ENCODE peak calls at places on chromosomes 12 and 14, in nine cellular contexts. G is HCT116; L is aorta; H is BE2C; K is NT2/D1; Z is left ventricle myocardium inferior; E is pancreas; W is ovary; F is CD8-positive, alpha-beta memory T cell. D is an unnamed sample. For H3K4me1 and H3K27me3, the result is how much of the 10 kb centered on the place peaks cover.

GRCh38 chr12:32454075-32454474 is 54.7 kb downstream of the FGD4 start:
- DNase-seq in G (peak), L (no peak), H (no peak), K (peak), Z (no peak), E (no peak), W (no peak), F (no peak), D (no peak)

GRCh38 chr14:20247651-20248246 is 8.7 kb downstream of the OR11H4 start:
- DNase-seq in G (peak), L (no peak), H (no peak), K (peak), Z (no peak), E (no peak), W (no peak), F (no peak), D (no peak)

GRCh38 chr12:101992091-101992490 is 69.7 kb downstream of the WASHC3 start:
- DNase-seq in G (no peak), L (no peak), H (no peak), K (no peak), Z (no peak), E (no peak), W (no peak), F (no peak), D (no peak)

GRCh38 chr12:127162307-127162706 is 1104.7 kb upstream of the TMEM132C start:
- DNase-seq in G (peak), L (no peak), H (no peak), K (no peak), Z (no peak), E (no peak), W (no peak), F (no peak), D (no peak)

GRCh38 chr14:72891666-72892102 is 2.2 kb downstream of the DPF3 start:
- DNase-seq in G (no peak), L (no peak), H (no peak), K (no peak), Z (no peak), E (no peak), W (no peak), F (no peak), D (no peak)

GRCh38 chr14:89247457-89248122 is 169.4 kb downstream of the FOXN3 start:
- DNase-seq in G (no peak), L (no peak), H (no peak), K (no peak), Z (no peak), E (no peak), W (no peak), F (no peak), D (no peak)

GRCh38 chr12:75893758-75894157 is 137.8 kb downstream of the PHLDA1 start:
- DNase-seq in G (no peak), L (no peak), H (no peak), K (no peak), Z (no peak), E (no peak), W (no peak), F (no peak), D (no peak)

GRCh38 chr12:76008438-76008837 is 23.1 kb downstream of the PHLDA1 start:
- DNase-seq in G (no peak), L (no peak), H (no peak), K (no peak), Z (no peak), E (no peak), W (no peak), F (no peak), D (no peak)

GRCh38 chr14:77148510-77149231 is 7.1 kb upstream of the ZDHHC22 start:
- DNase-seq in G (no peak), L (no peak), H (no peak), K (no peak), Z (no peak), E (no peak), W (no peak), F (no peak), D (no peak)

GRCh38 chr12:12993367-12993766 is 6.7 kb downstream of the HEBP1 start:
- DNase-seq in G (no peak), L (no peak), H (no peak), K (no peak), Z (no peak), E (no peak), W (no peak), F (no peak), D (no peak)

GRCh38 chr12:112524676-112525425 is 106.1 kb downstream of the PTPN11 start:
- DNase-seq in G (no peak), L (no peak), H (no peak), K (no peak), Z (no peak), E (no peak), W (no peak), F (no peak), D (no peak)

GRCh38 chr14:34711169-34711568 is 3.2 kb downstream of the CFL2 start:
- DNase-seq in G (no peak), L (no peak), H (peak), K (no peak), Z (no peak), E (no peak), W (no peak), F (no peak), D (no peak)

GRCh38 chr14:34711808-34712712 is 2.3 kb downstream of the CFL2 start:
- DNase-seq in G (no peak), L (no peak), H (no peak), K (no peak), Z (no peak), E (no peak), W (no peak), F (no peak), D (no peak)

GRCh38 chr14:34713122-34713680 is 1.2 kb downstream of the CFL2 start:
- DNase-seq in G (no peak), L (no peak), H (no peak), K (no peak), Z (no peak), E (no peak), W (no peak), F (no peak), D (no peak)

GRCh38 chr14:34710006-34710405 is 4.4 kb downstream of the CFL2 start:
- DNase-seq in G (no peak), L (no peak), H (no peak), K (no peak), Z (no peak), E (no peak), W (no peak), F (no peak), D (no peak)

GRCh38 chr14:34710744-34711143 is 3.6 kb downstream of the CFL2 start:
- DNase-seq in G (no peak), L (no peak), H (no peak), K (no peak), Z (no peak), E (no peak), W (no peak), F (no peak), D (no peak)
- H3K4me1 ChIP-seq in G (under half), L (under half), H (under half), K (under half), Z (half or more), E (under half), W (under half), F (under half), D (under half)

GRCh38 chr12:124030510-124030909 is 57.5 kb downstream of the ZNF664 start:
- DNase-seq in G (no peak), L (no peak), H (peak), K (no peak), Z (no peak), E (no peak), W (no peak), F (no peak), D (peak)
- H3K4me3 ChIP-seq in G (no peak), L (no peak), H (no peak), K (no peak), Z (no peak), E (no peak), W (no peak), F (no peak), D (no peak)

DNA sequence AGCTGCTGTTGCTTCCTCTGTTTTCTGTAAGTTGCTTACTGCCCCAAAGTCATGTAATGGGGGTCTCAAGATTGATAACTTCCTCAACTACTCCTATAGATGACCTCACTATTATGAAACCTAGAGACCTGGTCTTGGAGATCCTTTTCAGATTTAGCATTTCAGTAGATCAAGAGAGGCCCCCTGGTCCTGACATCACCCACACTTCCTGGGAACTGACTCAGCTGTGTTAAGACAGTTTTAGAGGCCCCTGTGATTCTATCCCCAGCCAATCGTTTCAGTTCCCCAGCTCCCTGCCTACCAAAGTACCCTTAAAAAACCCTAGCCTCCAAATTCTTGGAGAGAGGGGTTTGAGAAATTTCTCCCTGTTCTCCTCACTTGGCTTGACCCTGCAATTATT is 9.2 kb upstream of the ARG2 start:
- DNase-seq in G (no peak), L (no peak), H (no peak), K (no peak), Z (no peak), E (no peak), W (no peak), F (no peak), D (no peak)
- H3K27me3 ChIP-seq in G (under half), L (under half), H (under half), K (under half), Z (under half), E (under half), W (under half), F (under half), D (under half)

DNA sequence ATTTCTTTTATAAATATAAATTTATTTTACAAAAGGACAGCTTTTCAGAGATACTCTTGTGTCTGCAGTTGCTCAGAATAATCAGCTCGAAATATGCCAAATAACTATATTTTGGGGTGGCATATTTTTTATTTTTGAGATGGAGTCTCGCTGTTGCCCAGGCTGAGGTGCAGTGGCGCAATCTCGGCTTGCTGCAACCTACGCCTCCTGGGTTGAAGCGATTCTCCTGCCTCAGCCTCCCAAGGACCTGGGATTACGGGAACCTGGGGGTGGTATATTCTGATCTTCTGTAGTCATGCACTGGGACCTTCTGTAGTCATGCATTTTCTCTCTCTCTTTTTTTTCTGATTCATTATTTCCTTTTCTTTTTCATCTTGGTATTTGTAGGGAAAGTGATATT is 135.0 kb upstream of the AMIGO2 start:
- DNase-seq in G (no peak), L (no peak), H (no peak), K (no peak), Z (no peak), E (no peak), W (no peak), F (no peak), D (no peak)
- H3K4me1 ChIP-seq in G (under half), L (under half), H (under half), K (under half), Z (under half), E (under half), W (under half), F (under half), D (under half)

DNA sequence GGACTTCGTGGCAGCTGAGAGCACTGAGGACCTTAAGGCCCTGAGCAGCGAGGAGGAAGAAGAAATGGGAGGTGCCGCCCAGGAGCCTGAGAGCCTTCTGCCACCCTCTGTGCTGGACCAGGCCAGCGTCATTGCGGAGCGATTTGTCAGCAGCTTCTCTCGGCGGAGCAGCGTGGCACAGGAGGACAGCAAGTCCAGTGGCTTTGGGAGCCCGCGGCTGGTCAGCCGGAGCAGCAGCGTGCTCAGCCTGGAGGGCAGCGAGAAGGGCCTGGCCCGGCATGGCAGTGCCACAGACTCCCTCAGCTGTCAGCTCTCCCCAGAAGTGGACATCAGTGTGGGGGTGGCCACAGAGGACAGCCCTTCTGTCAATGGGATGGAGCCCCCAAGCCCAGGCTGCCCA is 37.0 kb downstream of the PLEKHG3 start:
- DNase-seq in G (no peak), L (no peak), H (no peak), K (no peak), Z (no peak), E (no peak), W (no peak), F (no peak), D (no peak)
- H3K4me3 ChIP-seq in G (no peak), L (no peak), H (no peak), K (no peak), Z (no peak), E (no peak), W (no peak), F (no peak), D (no peak)